ENCODE peak calls at places on chromosomes 1 and 21, in ten cellular contexts. T, E, U, J, I, K, P, G, W and N are unnamed samples.

GRCh38 chr21:32413697-32414578 is 1.4 kb downstream of the EVA1C start:
- DNase-seq in T (no peak), E (no peak), U (no peak), J (no peak), I (no peak), K (peak), P (no peak), G (no peak), W (peak), N (no peak)

GRCh38 chr1:172180886-172181285 is 239.6 kb upstream of the C1orf105 start:
- DNase-seq in T (no peak), E (no peak), U (peak), J (no peak), I (no peak), K (peak), P (no peak), G (peak), W (peak), N (peak)

GRCh38 chr1:64572222-64572900 is 102.4 kb downstream of the CACHD1 start:
- DNase-seq in T (peak), E (peak), U (no peak), J (no peak), I (peak), K (no peak), P (no peak), G (no peak), W (no peak), N (no peak)

GRCh38 chr1:30675761-30676160 is 47.6 kb downstream of the MATN1 start:
- DNase-seq in T (no peak), E (no peak), U (no peak), J (peak), I (no peak), K (no peak), P (no peak), G (no peak), W (no peak), N (no peak)

GRCh38 chr1:39407889-39408640 is 83.4 kb upstream of the BMP8A start:
- DNase-seq in T (no peak), E (peak), U (no peak), J (no peak), I (no peak), K (peak), P (no peak), G (no peak), W (peak), N (no peak)

GRCh38 chr1:235617808-235618207 is 31.8 kb downstream of the GNG4 start:
- DNase-seq in T (peak), E (no peak), U (no peak), J (peak), I (no peak), K (no peak), P (no peak), G (no peak), W (no peak), N (no peak)

GRCh38 chr1:156748670-156749428 is 2.6 kb downstream of the HDGF start:
- DNase-seq in T (no peak), E (no peak), U (no peak), J (no peak), I (no peak), K (peak), P (no peak), G (peak), W (peak), N (no peak)

GRCh38 chr1:53639251-53639721 is 99.7 kb downstream of the GLIS1 start:
- DNase-seq in T (peak), E (no peak), U (no peak), J (no peak), I (no peak), K (no peak), P (no peak), G (no peak), W (no peak), N (no peak)

GRCh38 chr1:67955591-67955990 is 94.8 kb downstream of the DIRAS3 start:
- DNase-seq in T (no peak), E (peak), U (no peak), J (no peak), I (no peak), K (no peak), P (no peak), G (no peak), W (no peak), N (no peak)

GRCh38 chr1:45843474-45843905 is 40.1 kb downstream of the MAST2 start:
- DNase-seq in T (no peak), E (no peak), U (peak), J (peak), I (no peak), K (no peak), P (no peak), G (no peak), W (no peak), N (peak)

GRCh38 chr21:23986987-23987386 is 1620.3 kb downstream of the MRPL39 start:
- DNase-seq in T (no peak), E (no peak), U (no peak), J (no peak), I (no peak), K (no peak), P (no peak), G (no peak), W (no peak), N (no peak)

GRCh38 chr1:39919545-39919944 is 17.8 kb upstream of the MYCL start:
- DNase-seq in T (peak), E (peak), U (peak), J (peak), I (peak), K (peak), P (no peak), G (no peak), W (peak), N (peak)

GRCh38 chr1:53644909-53645689 is 93.9 kb downstream of the GLIS1 start:
- DNase-seq in T (no peak), E (no peak), U (no peak), J (no peak), I (no peak), K (no peak), P (no peak), G (no peak), W (no peak), N (no peak)

GRCh38 chr1:1381294-1381693 is 6.3 kb upstream of the AURKAIP1 start:
- DNase-seq in T (no peak), E (no peak), U (no peak), J (no peak), I (no peak), K (no peak), P (no peak), G (no peak), W (no peak), N (no peak)

GRCh38 chr1:110135268-110136065 is 14.8 kb upstream of the SLC6A17 start:
- DNase-seq in T (no peak), E (peak), U (no peak), J (no peak), I (peak), K (no peak), P (no peak), G (no peak), W (no peak), N (no peak)